ENCODE peak calls at places on chromosomes 12 and 14, in five cellular contexts. One of them, this sample, is unnamed.

GRCh38 chr12:6334359-6334758 is 7.5 kb downstream of the TNFRSF1A start:
- DNase-seq in GM12865: no peak
- DNase-seq in tibial artery: no peak
- DNase-seq in endothelial cell of umbilical vein: no peak
- DNase-seq in astrocyte: no peak
- DNase-seq in this sample: no peak

GRCh38 chr12:90390947-90391346 is 564.0 kb downstream of the CCER1 start:
- DNase-seq in endothelial cell of umbilical vein: peak; percentile 35
- DNase-seq in tibial artery: no peak
- DNase-seq in GM12865: no peak
- DNase-seq in astrocyte: no peak
- DNase-seq in this sample: no peak

GRCh38 chr14:20332946-20333782 is at the start of gene CCNB1IP1:
- DNase-seq in tibial artery: peak; percentile 80
- DNase-seq in GM12865: peak; percentile 91
- DNase-seq in astrocyte: peak; percentile 94
- DNase-seq in endothelial cell of umbilical vein: peak; percentile 87
- DNase-seq in this sample: peak; percentile 76

GRCh38 chr12:119589634-119590033 is 3.9 kb upstream of the TMEM233 start:
- DNase-seq in astrocyte: no peak
- DNase-seq in tibial artery: no peak
- DNase-seq in GM12865: no peak
- DNase-seq in endothelial cell of umbilical vein: no peak
- DNase-seq in this sample: no peak

GRCh38 chr12:69247253-69248018 is 8.1 kb downstream of the CPSF6 start:
- DNase-seq in GM12865: no peak
- DNase-seq in astrocyte: no peak
- DNase-seq in endothelial cell of umbilical vein: no peak
- DNase-seq in tibial artery: no peak
- DNase-seq in this sample: no peak

GRCh38 chr12:130026608-130027176 is 122.9 kb upstream of the TMEM132D start:
- DNase-seq in GM12865: peak; percentile 39
- DNase-seq in tibial artery: no peak
- DNase-seq in endothelial cell of umbilical vein: no peak
- DNase-seq in astrocyte: no peak
- DNase-seq in this sample: peak; percentile 41

GRCh38 chr12:131592972-131593371 is 117.9 kb upstream of the SFSWAP start:
- DNase-seq in GM12865: peak; percentile 87
- DNase-seq in astrocyte: no peak
- DNase-seq in tibial artery: no peak
- DNase-seq in endothelial cell of umbilical vein: no peak
- DNase-seq in this sample: no peak

GRCh38 chr12:42603246-42603645 is 13.7 kb upstream of the PRICKLE1 start:
- DNase-seq in endothelial cell of umbilical vein: no peak
- DNase-seq in astrocyte: no peak
- DNase-seq in tibial artery: no peak
- DNase-seq in GM12865: no peak
- DNase-seq in this sample: no peak

GRCh38 chr14:26138764-26139445 is 458.9 kb downstream of the NOVA1 start:
- DNase-seq in endothelial cell of umbilical vein: peak; percentile 83
- DNase-seq in astrocyte: peak; percentile 4
- DNase-seq in GM12865: no peak
- DNase-seq in tibial artery: no peak
- DNase-seq in this sample: no peak

GRCh38 chr12:57779736-57780135 is 2.9 kb upstream of the TSFM start:
- DNase-seq in endothelial cell of umbilical vein: no peak
- DNase-seq in tibial artery: no peak
- DNase-seq in GM12865: no peak
- DNase-seq in astrocyte: no peak
- DNase-seq in this sample: no peak

GRCh38 chr14:26132061-26132460 is 465.8 kb downstream of the NOVA1 start:
- DNase-seq in GM12865: no peak
- DNase-seq in tibial artery: no peak
- DNase-seq in astrocyte: peak; percentile 6
- DNase-seq in endothelial cell of umbilical vein: peak; percentile 32
- DNase-seq in this sample: no peak

GRCh38 chr12:130084359-130084758 is 77.9 kb upstream of the FZD10 start:
- DNase-seq in tibial artery: no peak
- DNase-seq in endothelial cell of umbilical vein: no peak
- DNase-seq in astrocyte: no peak
- DNase-seq in GM12865: no peak
- DNase-seq in this sample: no peak

GRCh38 chr14:75861161-75861621 is 120.6 kb downstream of the TGFB3 start:
- DNase-seq in astrocyte: peak; percentile 66
- DNase-seq in endothelial cell of umbilical vein: no peak
- DNase-seq in GM12865: no peak
- DNase-seq in tibial artery: no peak
- DNase-seq in this sample: peak; percentile 78

GRCh38 chr14:58584383-58584782 is 53.4 kb upstream of the DACT1 start:
- DNase-seq in endothelial cell of umbilical vein: no peak
- DNase-seq in tibial artery: no peak
- DNase-seq in astrocyte: peak; percentile 26
- DNase-seq in GM12865: no peak
- DNase-seq in this sample: no peak

GRCh38 chr12:124025661-124026060 is 52.6 kb downstream of the ZNF664 start:
- DNase-seq in tibial artery: no peak
- DNase-seq in endothelial cell of umbilical vein: no peak
- DNase-seq in GM12865: no peak
- DNase-seq in astrocyte: no peak
- DNase-seq in this sample: no peak

GRCh38 chr12:68317047-68317667 is 15.0 kb downstream of the MDM1 start:
- DNase-seq in astrocyte: no peak
- DNase-seq in tibial artery: no peak
- DNase-seq in GM12865: peak; percentile 68
- DNase-seq in endothelial cell of umbilical vein: peak; percentile 49
- DNase-seq in this sample: peak; percentile 35

GRCh38 chr14:101810897-101811620 is 49.5 kb downstream of the PPP2R5C start:
- DNase-seq in endothelial cell of umbilical vein: peak; percentile 32
- DNase-seq in tibial artery: no peak
- DNase-seq in GM12865: no peak
- DNase-seq in astrocyte: peak; percentile 47
- DNase-seq in this sample: no peak

GRCh38 chr12:124687695-124688301 is 120.4 kb upstream of the NCOR2 start:
- DNase-seq in astrocyte: no peak
- DNase-seq in tibial artery: no peak
- DNase-seq in GM12865: no peak
- DNase-seq in endothelial cell of umbilical vein: peak; percentile 58
- DNase-seq in this sample: no peak

GRCh38 chr14:89214221-89214965 is 202.6 kb downstream of the FOXN3 start:
- DNase-seq in GM12865: no peak
- DNase-seq in endothelial cell of umbilical vein: peak; percentile 81
- DNase-seq in astrocyte: no peak
- DNase-seq in tibial artery: peak; percentile 88
- DNase-seq in this sample: no peak

GRCh38 chr14:91924871-91925726 is 22.4 kb downstream of the FBLN5 start:
- DNase-seq in endothelial cell of umbilical vein: no peak
- DNase-seq in tibial artery: peak; percentile 72
- DNase-seq in astrocyte: peak; percentile 44
- DNase-seq in GM12865: no peak
- DNase-seq in this sample: no peak

GRCh38 chr12:2075558-2076195 is 22.9 kb downstream of the CACNA1C start:
- DNase-seq in astrocyte: no peak
- DNase-seq in GM12865: no peak
- DNase-seq in endothelial cell of umbilical vein: no peak
- DNase-seq in tibial artery: peak; percentile 94
- DNase-seq in this sample: no peak

GRCh38 chr14:58765375-58765774 is 127.6 kb downstream of the DACT1 start:
- DNase-seq in tibial artery: no peak
- DNase-seq in endothelial cell of umbilical vein: no peak
- DNase-seq in astrocyte: no peak
- DNase-seq in GM12865: no peak
- DNase-seq in this sample: no peak

GRCh38 chr12:105057174-105057573 is 27.1 kb downstream of the ALDH1L2 start:
- DNase-seq in astrocyte: peak; percentile 13
- DNase-seq in GM12865: no peak
- DNase-seq in tibial artery: no peak
- DNase-seq in endothelial cell of umbilical vein: no peak
- DNase-seq in this sample: no peak

GRCh38 chr12:112107728-112108447 is 695 bp downstream of the NAA25 start:
- DNase-seq in GM12865: peak; percentile 46
- DNase-seq in astrocyte: no peak
- DNase-seq in endothelial cell of umbilical vein: peak; percentile 38
- DNase-seq in tibial artery: peak; percentile 63
- DNase-seq in this sample: peak; percentile 54

GRCh38 chr12:25829192-25829591 is 129.3 kb upstream of the RASSF8 start:
- DNase-seq in astrocyte: peak; percentile 91
- DNase-seq in tibial artery: peak; percentile 70
- DNase-seq in endothelial cell of umbilical vein: peak; percentile 97
- DNase-seq in GM12865: no peak
- DNase-seq in this sample: no peak

GRCh38 chr12:20264608-20265114 is 103.7 kb upstream of the PDE3A start:
- DNase-seq in astrocyte: peak; percentile 26
- DNase-seq in GM12865: no peak
- DNase-seq in endothelial cell of umbilical vein: no peak
- DNase-seq in tibial artery: no peak
- DNase-seq in this sample: no peak

GRCh38 chr14:24192933-24193332 is 2.3 kb downstream of the TM9SF1 start:
- DNase-seq in endothelial cell of umbilical vein: no peak
- DNase-seq in tibial artery: no peak
- DNase-seq in GM12865: no peak
- DNase-seq in astrocyte: no peak
- DNase-seq in this sample: no peak

GRCh38 chr14:24194873-24195185 is 412 bp downstream of the TM9SF1 start:
- DNase-seq in astrocyte: no peak
- DNase-seq in endothelial cell of umbilical vein: no peak
- DNase-seq in GM12865: no peak
- DNase-seq in tibial artery: no peak
- DNase-seq in this sample: no peak

GRCh38 chr14:24195186-24196070 is at the start of gene TM9SF1:
- DNase-seq in GM12865: peak; percentile 96
- DNase-seq in astrocyte: peak; percentile 81
- DNase-seq in endothelial cell of umbilical vein: peak; percentile 93
- DNase-seq in tibial artery: peak; percentile 93
- DNase-seq in this sample: peak; percentile 88

GRCh38 chr14:24196071-24197061 is 1.1 kb upstream of the TM9SF1 start:
- DNase-seq in GM12865: peak; percentile 75
- DNase-seq in endothelial cell of umbilical vein: peak; percentile 39
- DNase-seq in astrocyte: peak; percentile 24
- DNase-seq in tibial artery: no peak
- DNase-seq in this sample: no peak

GRCh38 chr14:24194186-24194872 is 912 bp downstream of the TM9SF1 start:
- DNase-seq in astrocyte: no peak
- DNase-seq in tibial artery: no peak
- DNase-seq in GM12865: no peak
- DNase-seq in endothelial cell of umbilical vein: no peak
- DNase-seq in this sample: no peak
- H3K4me3 ChIP-seq in astrocyte: peak overlapping the region; percentile 69
- H3K4me3 ChIP-seq in tibial artery: peak overlapping the region; percentile 84
- H3K4me3 ChIP-seq in GM12865: peak overlapping the region; percentile 77
- H3K4me3 ChIP-seq in endothelial cell of umbilical vein: peak overlapping the region; percentile 82
- H3K4me3 ChIP-seq in this sample: peak overlapping the region; percentile 95

GRCh38 chr14:73745571-73746539 is 31.7 kb upstream of the PNMA1 start:
- DNase-seq in tibial artery: no peak
- DNase-seq in GM12865: no peak
- DNase-seq in endothelial cell of umbilical vein: no peak
- DNase-seq in astrocyte: no peak
- DNase-seq in this sample: no peak

GRCh38 chr14:73747386-73748211 is 33.4 kb upstream of the PNMA1 start:
- DNase-seq in endothelial cell of umbilical vein: no peak
- DNase-seq in tibial artery: no peak
- DNase-seq in GM12865: peak; percentile 46
- DNase-seq in astrocyte: no peak
- DNase-seq in this sample: no peak

GRCh38 chr14:73744874-73745529 is 30.8 kb upstream of the PNMA1 start:
- DNase-seq in GM12865: no peak
- DNase-seq in astrocyte: no peak
- DNase-seq in tibial artery: no peak
- DNase-seq in endothelial cell of umbilical vein: no peak
- DNase-seq in this sample: no peak

GRCh38 chr14:73748858-73749357 is 34.7 kb upstream of the PNMA1 start:
- DNase-seq in GM12865: no peak
- DNase-seq in astrocyte: no peak
- DNase-seq in endothelial cell of umbilical vein: no peak
- DNase-seq in tibial artery: no peak
- DNase-seq in this sample: no peak

DNA sequence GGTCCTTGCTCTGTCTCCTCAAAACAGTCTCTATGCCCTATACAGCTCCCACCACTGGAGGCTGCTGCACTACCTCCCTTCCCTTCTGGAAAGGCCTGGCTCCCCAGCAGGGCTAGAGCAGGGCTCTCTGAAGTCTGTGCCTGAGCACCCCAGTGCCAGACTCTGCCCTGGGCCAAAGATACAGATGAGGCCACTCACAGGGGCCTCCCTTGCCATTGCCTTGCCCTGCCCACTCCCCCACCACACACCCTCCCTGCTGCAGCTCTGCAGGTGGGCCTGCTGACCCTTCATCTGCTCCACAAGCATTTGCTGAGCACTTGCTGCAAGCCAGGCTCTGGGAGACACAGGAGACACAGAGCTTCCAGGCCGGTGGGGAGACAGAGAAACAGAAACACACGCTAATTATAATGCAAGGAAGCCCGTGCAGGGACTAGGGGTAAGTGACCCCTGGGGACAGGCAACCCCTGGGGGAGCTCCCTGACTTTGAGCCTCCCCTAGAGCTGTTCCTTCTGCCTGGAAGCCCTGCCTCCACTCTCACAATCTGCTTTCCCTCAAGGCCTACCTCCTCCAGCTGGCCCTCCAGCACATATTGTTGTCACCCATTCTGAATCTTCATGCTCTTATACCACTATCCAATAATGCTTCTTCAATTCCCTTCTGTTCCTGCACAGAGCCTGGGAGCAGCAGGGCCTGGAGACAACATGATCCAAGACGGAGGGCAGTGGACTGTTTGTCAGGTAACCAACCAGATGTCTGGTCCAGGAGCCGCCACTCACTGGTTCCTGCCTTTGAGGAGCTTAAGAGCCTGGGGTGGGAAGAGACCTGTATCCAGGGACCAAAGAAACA is 32.6 kb upstream of the PNMA1 start:
- DNase-seq in endothelial cell of umbilical vein: no peak
- DNase-seq in astrocyte: no peak
- DNase-seq in GM12865: no peak
- DNase-seq in tibial artery: no peak
- DNase-seq in this sample: no peak
- TF ChIP-seq CTCF in endothelial cell of umbilical vein: no peak
- TF ChIP-seq CTCF in astrocyte: no peak
- TF ChIP-seq CTCF in GM12865: peak; percentile 20
- TF ChIP-seq CTCF in tibial artery: no peak
- TF ChIP-seq CTCF in this sample: no peak

GRCh38 chr14:104955396-104955770 is 22.8 kb downstream of the AHNAK2 start:
- DNase-seq in endothelial cell of umbilical vein: no peak
- DNase-seq in GM12865: no peak
- DNase-seq in tibial artery: peak; percentile 53
- DNase-seq in astrocyte: no peak
- DNase-seq in this sample: no peak
- H3K4me3 ChIP-seq in endothelial cell of umbilical vein: no peak overlapping the region
- H3K4me3 ChIP-seq in GM12865: no peak overlapping the region
- H3K4me3 ChIP-seq in tibial artery: no peak overlapping the region
- H3K4me3 ChIP-seq in astrocyte: no peak overlapping the region
- H3K4me3 ChIP-seq in this sample: no peak overlapping the region

DNA sequence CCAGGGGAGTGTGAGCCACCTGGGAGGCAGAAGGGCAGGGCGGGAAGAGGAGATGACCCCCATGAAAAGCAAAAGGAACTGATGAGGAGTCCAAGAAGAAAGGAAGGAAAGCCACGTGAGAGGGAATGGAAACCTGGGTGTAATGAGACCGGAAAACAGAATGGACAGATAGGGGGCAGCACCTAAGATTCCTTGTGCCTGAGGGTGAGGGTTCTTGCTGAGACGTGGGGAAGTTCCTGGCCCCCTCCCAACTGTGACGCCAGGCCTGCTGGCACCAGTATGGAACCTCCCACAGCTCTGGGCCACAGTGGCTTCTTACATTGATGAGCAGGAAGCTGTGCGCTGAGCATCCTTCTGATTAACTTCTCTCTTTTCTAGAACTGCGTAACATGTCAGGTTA is 30.8 kb downstream of the TTC7B start:
- DNase-seq in endothelial cell of umbilical vein: peak; percentile 37
- DNase-seq in GM12865: no peak
- DNase-seq in tibial artery: peak; percentile 61
- DNase-seq in astrocyte: no peak
- DNase-seq in this sample: no peak
- TF ChIP-seq CTCF in endothelial cell of umbilical vein: peak; percentile 34
- TF ChIP-seq CTCF in GM12865: no peak
- TF ChIP-seq CTCF in tibial artery: no peak
- TF ChIP-seq CTCF in astrocyte: no peak
- TF ChIP-seq CTCF in this sample: no peak